ENCODE peak calls at places on chromosomes 16 and 17, in five cellular contexts. One of them, this sample, is unnamed.

GRCh38 chr17:83173180-83173996 is 94.0 kb downstream of the METRNL start:
- DNase-seq in AG10803: no peak
- DNase-seq in EL: no peak
- DNase-seq in tibial artery: no peak
- DNase-seq in T-cell: no peak
- DNase-seq in this sample: no peak

GRCh38 chr17:75652934-75653549 is 13.9 kb downstream of the RECQL5 start:
- DNase-seq in AG10803: no peak
- DNase-seq in EL: peak
- DNase-seq in tibial artery: no peak
- DNase-seq in T-cell: peak
- DNase-seq in this sample: no peak

GRCh38 chr17:7855643-7856080 is 796 bp downstream of the TMEM88 start:
- DNase-seq in AG10803: no peak
- DNase-seq in EL: no peak
- DNase-seq in tibial artery: no peak
- DNase-seq in T-cell: no peak
- DNase-seq in this sample: no peak

GRCh38 chr17:42060231-42060630 is 9.8 kb upstream of the C17orf113 start:
- DNase-seq in AG10803: no peak
- DNase-seq in EL: no peak
- DNase-seq in tibial artery: no peak
- DNase-seq in T-cell: no peak
- DNase-seq in this sample: no peak

GRCh38 chr16:17334096-17334495 is 136.7 kb downstream of the XYLT1 start:
- DNase-seq in AG10803: peak
- DNase-seq in EL: peak
- DNase-seq in tibial artery: no peak
- DNase-seq in T-cell: no peak
- DNase-seq in this sample: no peak

GRCh38 chr17:57271821-57272220 is 15.5 kb downstream of the MSI2 start:
- DNase-seq in AG10803: no peak
- DNase-seq in EL: no peak
- DNase-seq in tibial artery: no peak
- DNase-seq in T-cell: no peak
- DNase-seq in this sample: peak

GRCh38 chr16:67718668-67719047 is 458 bp downstream of the GFOD2 start:
- DNase-seq in AG10803: no peak
- DNase-seq in EL: peak
- DNase-seq in tibial artery: no peak
- DNase-seq in T-cell: no peak
- DNase-seq in this sample: no peak

GRCh38 chr17:78325076-78325712 is 34.7 kb downstream of the SOCS3 start:
- DNase-seq in AG10803: peak
- DNase-seq in EL: peak
- DNase-seq in tibial artery: peak
- DNase-seq in T-cell: no peak
- DNase-seq in this sample: peak

GRCh38 chr17:51118330-51119195 is 2.1 kb downstream of the SPAG9 start:
- DNase-seq in AG10803: no peak
- DNase-seq in EL: no peak
- DNase-seq in tibial artery: peak
- DNase-seq in T-cell: no peak
- DNase-seq in this sample: no peak

GRCh38 chr16:972316-973002 is 1.7 kb upstream of the LMF1 start:
- DNase-seq in AG10803: no peak
- DNase-seq in EL: no peak
- DNase-seq in tibial artery: no peak
- DNase-seq in T-cell: no peak
- DNase-seq in this sample: peak

GRCh38 chr16:84754353-84754856 is 54.6 kb downstream of the USP10 start:
- DNase-seq in AG10803: peak
- DNase-seq in EL: peak
- DNase-seq in tibial artery: peak
- DNase-seq in T-cell: peak
- DNase-seq in this sample: no peak

GRCh38 chr17:851986-852385 is 69.8 kb downstream of the MRM3 start:
- DNase-seq in AG10803: no peak
- DNase-seq in EL: no peak
- DNase-seq in tibial artery: no peak
- DNase-seq in T-cell: no peak
- DNase-seq in this sample: no peak

GRCh38 chr17:6494239-6494941 is 50.1 kb downstream of the PIMREG start:
- DNase-seq in AG10803: no peak
- DNase-seq in EL: no peak
- DNase-seq in tibial artery: no peak
- DNase-seq in T-cell: no peak
- DNase-seq in this sample: peak

GRCh38 chr17:81064746-81065475 is 30.0 kb downstream of the BAIAP2 start:
- DNase-seq in AG10803: peak
- DNase-seq in EL: no peak
- DNase-seq in tibial artery: no peak
- DNase-seq in T-cell: no peak
- DNase-seq in this sample: no peak

GRCh38 chr17:77279448-77280303 is 138.9 kb downstream of the SEC14L1 start:
- DNase-seq in AG10803: peak
- DNase-seq in EL: no peak
- DNase-seq in tibial artery: no peak
- DNase-seq in T-cell: no peak
- DNase-seq in this sample: no peak

GRCh38 chr16:35399133-35399532 is 1939.7 kb downstream of the TP53TG3F start:
- DNase-seq in AG10803: no peak
- DNase-seq in EL: no peak
- DNase-seq in tibial artery: no peak
- DNase-seq in T-cell: no peak
- DNase-seq in this sample: no peak

GRCh38 chr17:17845046-17845775 is 8.4 kb upstream of the SREBF1 start:
- DNase-seq in AG10803: no peak
- DNase-seq in EL: no peak
- DNase-seq in tibial artery: no peak
- DNase-seq in T-cell: no peak
- DNase-seq in this sample: no peak

GRCh38 chr17:37359682-37360188 is 16.1 kb upstream of the C17orf78 start:
- DNase-seq in AG10803: peak
- DNase-seq in EL: no peak
- DNase-seq in tibial artery: no peak
- DNase-seq in T-cell: no peak
- DNase-seq in this sample: peak

GRCh38 chr17:58330997-58331814 is 2.6 kb upstream of the TSPOAP1 start:
- DNase-seq in AG10803: no peak
- DNase-seq in EL: no peak
- DNase-seq in tibial artery: no peak
- DNase-seq in T-cell: peak
- DNase-seq in this sample: no peak

GRCh38 chr17:38898812-38899348 is 26.5 kb upstream of the LASP1NB start:
- DNase-seq in AG10803: no peak
- DNase-seq in EL: no peak
- DNase-seq in tibial artery: no peak
- DNase-seq in T-cell: peak
- DNase-seq in this sample: no peak

GRCh38 chr17:78255029-78255656 is 23.7 kb downstream of the TMEM235 start:
- DNase-seq in AG10803: no peak
- DNase-seq in EL: no peak
- DNase-seq in tibial artery: no peak
- DNase-seq in T-cell: no peak
- DNase-seq in this sample: no peak

GRCh38 chr16:16992986-16993783 is 477.6 kb downstream of the XYLT1 start:
- DNase-seq in AG10803: no peak
- DNase-seq in EL: no peak
- DNase-seq in tibial artery: no peak
- DNase-seq in T-cell: no peak
- DNase-seq in this sample: no peak

GRCh38 chr16:67967183-67967955 is 1.1 kb downstream of the SLC12A4 start:
- DNase-seq in AG10803: peak
- DNase-seq in EL: peak
- DNase-seq in tibial artery: no peak
- DNase-seq in T-cell: no peak
- DNase-seq in this sample: peak

GRCh38 chr17:68290268-68290954 is 516 bp downstream of the SLC16A6 start:
- DNase-seq in AG10803: no peak
- DNase-seq in EL: peak
- DNase-seq in tibial artery: no peak
- DNase-seq in T-cell: peak
- DNase-seq in this sample: no peak

GRCh38 chr16:83744521-83744981 is 63.2 kb upstream of the HSBP1 start:
- DNase-seq in AG10803: peak
- DNase-seq in EL: peak
- DNase-seq in tibial artery: peak
- DNase-seq in T-cell: no peak
- DNase-seq in this sample: peak

GRCh38 chr16:66366433-66367299 is at the start of gene CDH5:
- DNase-seq in AG10803: no peak
- DNase-seq in EL: no peak
- DNase-seq in tibial artery: peak
- DNase-seq in T-cell: no peak
- DNase-seq in this sample: peak

GRCh38 chr17:49723423-49723822 is 15.7 kb upstream of the SLC35B1 start:
- DNase-seq in AG10803: no peak
- DNase-seq in EL: no peak
- DNase-seq in tibial artery: peak
- DNase-seq in T-cell: no peak
- DNase-seq in this sample: no peak

GRCh38 chr16:29994613-29995329 is 646 bp downstream of the HIRIP3 start:
- DNase-seq in AG10803: peak
- DNase-seq in EL: peak
- DNase-seq in tibial artery: no peak
- DNase-seq in T-cell: peak
- DNase-seq in this sample: peak

GRCh38 chr17:17186051-17186450 is 20.1 kb downstream of the PLD6 start:
- DNase-seq in AG10803: no peak
- DNase-seq in EL: no peak
- DNase-seq in tibial artery: no peak
- DNase-seq in T-cell: no peak
- DNase-seq in this sample: no peak

GRCh38 chr17:55273579-55274370 is 9.0 kb downstream of the HLF start:
- DNase-seq in AG10803: peak
- DNase-seq in EL: peak
- DNase-seq in tibial artery: peak
- DNase-seq in T-cell: no peak
- DNase-seq in this sample: no peak

GRCh38 chr16:26510924-26511323 is 555.8 kb upstream of the C16orf82 start:
- DNase-seq in AG10803: no peak
- DNase-seq in EL: no peak
- DNase-seq in tibial artery: no peak
- DNase-seq in T-cell: no peak
- DNase-seq in this sample: no peak